ENCODE peak calls at places on chromosome 6, in nine cellular contexts. L, A, X, R, I, Y, P, Q and K are unnamed samples.

GRCh38 chr6:699319-699718 is 6.4 kb upstream of the EXOC2 start:
- DNase-seq in I (no peak), X (no peak), A (no peak), Y (no peak), P (no peak), L (no peak), Q (no peak), R (no peak), K (no peak)

GRCh38 chr6:153411249-153411648 is 280.2 kb upstream of the RGS17 start:
- DNase-seq in Q (no peak), A (no peak), Y (no peak), R (no peak), X (no peak), P (no peak), I (no peak), L (no peak), K (no peak)

GRCh38 chr6:905541-905940 is 212.6 kb upstream of the EXOC2 start:
- DNase-seq in R (no peak), P (no peak), Q (no peak), I (no peak), X (no peak), L (no peak), A (no peak), Y (no peak), K (no peak)

GRCh38 chr6:148538251-148539190 is 195.9 kb downstream of the SASH1 start:
- DNase-seq in Q (no peak), R (peak), I (peak), A (no peak), P (no peak), X (no peak), L (no peak), Y (no peak), K (no peak)

GRCh38 chr6:88179692-88180091 is 13.5 kb upstream of the CNR1 start:
- DNase-seq in Y (no peak), Q (no peak), A (no peak), X (peak), I (no peak), P (no peak), L (no peak), R (no peak), K (no peak)

GRCh38 chr6:152975204-152975915 is 7.5 kb downstream of the FBXO5 start:
- DNase-seq in I (no peak), Y (no peak), Q (no peak), R (no peak), L (no peak), P (no peak), X (no peak), A (no peak), K (no peak)

GRCh38 chr6:16322666-16323312 is 84.4 kb downstream of the GMPR start:
- DNase-seq in P (no peak), Q (peak), A (peak), I (peak), R (peak), L (peak), X (peak), Y (no peak), K (peak)

GRCh38 chr6:146850238-146850896 is 251.6 kb downstream of the ADGB start:
- DNase-seq in X (no peak), Y (no peak), R (peak), L (no peak), Q (no peak), P (no peak), I (no peak), A (no peak), K (peak)

GRCh38 chr6:96116674-96117073 is 100.9 kb downstream of the FUT9 start:
- DNase-seq in A (no peak), Y (no peak), Q (no peak), L (no peak), X (no peak), I (no peak), R (no peak), P (no peak), K (peak)

GRCh38 chr6:89082439-89082838 is 1.9 kb downstream of the PNRC1 start:
- DNase-seq in Y (no peak), A (no peak), X (no peak), L (no peak), Q (no peak), I (no peak), P (no peak), R (peak), K (peak)

GRCh38 chr6:2020909-2021308 is 224.5 kb downstream of the GMDS start:
- DNase-seq in X (no peak), I (no peak), Y (no peak), R (peak), A (no peak), L (no peak), P (no peak), Q (no peak), K (no peak)

GRCh38 chr6:63808576-63808975 is 173.0 kb downstream of the PHF3 start:
- DNase-seq in R (no peak), I (no peak), L (no peak), X (no peak), A (no peak), Q (no peak), P (no peak), Y (no peak), K (no peak)

GRCh38 chr6:112289039-112289566 is 34.7 kb upstream of the LAMA4 start:
- DNase-seq in I (peak), R (peak), P (no peak), Y (no peak), L (peak), Q (no peak), X (no peak), A (no peak), K (no peak)

GRCh38 chr6:166927240-166927941 is 29.0 kb downstream of the RNASET2 start:
- DNase-seq in X (no peak), Y (no peak), R (no peak), P (no peak), A (no peak), I (no peak), L (no peak), Q (no peak), K (no peak)

GRCh38 chr6:42402184-42402583 is 49.5 kb downstream of the TRERF1 start:
- DNase-seq in P (peak), Q (no peak), R (peak), L (no peak), I (no peak), X (no peak), A (peak), Y (no peak), K (peak)

GRCh38 chr6:139905404-139906052 is 531.1 kb upstream of the CITED2 start:
- DNase-seq in L (no peak), Y (no peak), A (no peak), Q (no peak), I (no peak), R (no peak), P (no peak), X (no peak), K (no peak)

GRCh38 chr6:27296106-27296783 is 15.8 kb downstream of the POM121L2 start:
- DNase-seq in X (no peak), I (no peak), A (no peak), R (peak), L (no peak), Y (no peak), Q (no peak), P (peak), K (no peak)

GRCh38 chr6:148736779-148737412 is 9.9 kb upstream of the UST start:
- DNase-seq in X (no peak), R (no peak), P (no peak), Q (no peak), I (no peak), L (no peak), Y (no peak), A (no peak), K (peak)

GRCh38 chr6:28673800-28674671 is 148.4 kb downstream of the GPX5 start:
- DNase-seq in P (no peak), R (peak), Q (no peak), I (no peak), Y (no peak), L (no peak), A (no peak), X (no peak), K (peak)